ENCODE peak calls at places on chromosomes 7 and 10, in nine cellular contexts. One of them, this sample, is unnamed. For H3K4me1 and H3K9me3, the result is how much of the 10 kb centered on the place peaks cover.

GRCh38 chr10:122468923-122469781 is 7.8 kb downstream of the HTRA1 start:
- DNase-seq in psoas muscle: peak
- DNase-seq in heart left ventricle: no peak
- DNase-seq in fibroblast of lung: peak
- DNase-seq in colonic mucosa: no peak
- DNase-seq in GM23248: peak
- DNase-seq in OCI-LY7: no peak
- DNase-seq in uterus: peak
- DNase-seq in breast epithelium: peak
- DNase-seq in this sample: no peak

GRCh38 chr10:93079663-93080349 is 6.1 kb downstream of the CYP26A1 start:
- DNase-seq in heart left ventricle: no peak
- DNase-seq in breast epithelium: peak
- DNase-seq in fibroblast of lung: no peak
- DNase-seq in OCI-LY7: no peak
- DNase-seq in uterus: no peak
- DNase-seq in GM23248: no peak
- DNase-seq in colonic mucosa: peak
- DNase-seq in psoas muscle: no peak
- DNase-seq in this sample: no peak

GRCh38 chr7:80681272-80681885 is 42.9 kb downstream of the CD36 start:
- DNase-seq in colonic mucosa: no peak
- DNase-seq in breast epithelium: no peak
- DNase-seq in OCI-LY7: no peak
- DNase-seq in psoas muscle: no peak
- DNase-seq in GM23248: peak
- DNase-seq in heart left ventricle: no peak
- DNase-seq in fibroblast of lung: peak
- DNase-seq in uterus: no peak
- DNase-seq in this sample: peak

GRCh38 chr7:118286131-118286530 is 61.6 kb downstream of the ANKRD7 start:
- DNase-seq in fibroblast of lung: no peak
- DNase-seq in breast epithelium: no peak
- DNase-seq in colonic mucosa: no peak
- DNase-seq in OCI-LY7: no peak
- DNase-seq in uterus: no peak
- DNase-seq in GM23248: no peak
- DNase-seq in heart left ventricle: no peak
- DNase-seq in psoas muscle: no peak
- DNase-seq in this sample: no peak

GRCh38 chr7:128259131-128260056 is 18.3 kb downstream of the LEP start:
- DNase-seq in psoas muscle: no peak
- DNase-seq in heart left ventricle: no peak
- DNase-seq in fibroblast of lung: peak
- DNase-seq in colonic mucosa: peak
- DNase-seq in uterus: no peak
- DNase-seq in OCI-LY7: no peak
- DNase-seq in breast epithelium: no peak
- DNase-seq in GM23248: peak
- DNase-seq in this sample: no peak

GRCh38 chr10:24235471-24235870 is 26.5 kb downstream of the KIAA1217 start:
- DNase-seq in OCI-LY7: no peak
- DNase-seq in uterus: no peak
- DNase-seq in colonic mucosa: no peak
- DNase-seq in GM23248: no peak
- DNase-seq in psoas muscle: no peak
- DNase-seq in fibroblast of lung: no peak
- DNase-seq in breast epithelium: no peak
- DNase-seq in heart left ventricle: no peak
- DNase-seq in this sample: no peak

GRCh38 chr10:118332247-118332646 is 9.9 kb downstream of the FAM204A start:
- DNase-seq in colonic mucosa: no peak
- DNase-seq in psoas muscle: no peak
- DNase-seq in fibroblast of lung: no peak
- DNase-seq in breast epithelium: no peak
- DNase-seq in GM23248: no peak
- DNase-seq in uterus: no peak
- DNase-seq in OCI-LY7: no peak
- DNase-seq in heart left ventricle: no peak
- DNase-seq in this sample: no peak

GRCh38 chr7:99050971-99051370 is 92.9 kb downstream of the SMURF1 start:
- DNase-seq in GM23248: no peak
- DNase-seq in uterus: no peak
- DNase-seq in OCI-LY7: no peak
- DNase-seq in breast epithelium: no peak
- DNase-seq in fibroblast of lung: no peak
- DNase-seq in psoas muscle: no peak
- DNase-seq in colonic mucosa: no peak
- DNase-seq in heart left ventricle: no peak
- DNase-seq in this sample: no peak

GRCh38 chr7:29107056-29107455 is 39.3 kb downstream of the CPVL start:
- DNase-seq in OCI-LY7: no peak
- DNase-seq in breast epithelium: no peak
- DNase-seq in heart left ventricle: no peak
- DNase-seq in GM23248: no peak
- DNase-seq in fibroblast of lung: no peak
- DNase-seq in psoas muscle: no peak
- DNase-seq in uterus: no peak
- DNase-seq in colonic mucosa: no peak
- DNase-seq in this sample: no peak

GRCh38 chr10:6748981-6749630 is 169.0 kb upstream of the PRKCQ start:
- DNase-seq in OCI-LY7: no peak
- DNase-seq in fibroblast of lung: peak
- DNase-seq in colonic mucosa: no peak
- DNase-seq in heart left ventricle: no peak
- DNase-seq in GM23248: peak
- DNase-seq in uterus: no peak
- DNase-seq in breast epithelium: no peak
- DNase-seq in psoas muscle: no peak
- DNase-seq in this sample: no peak

GRCh38 chr7:17371656-17372524 is 73.4 kb downstream of the AHR start:
- DNase-seq in OCI-LY7: no peak
- DNase-seq in GM23248: peak
- DNase-seq in breast epithelium: no peak
- DNase-seq in colonic mucosa: peak
- DNase-seq in psoas muscle: no peak
- DNase-seq in heart left ventricle: no peak
- DNase-seq in fibroblast of lung: peak
- DNase-seq in uterus: no peak
- DNase-seq in this sample: no peak
- H3K4me3 ChIP-seq in OCI-LY7: no peak
- H3K4me3 ChIP-seq in GM23248: peak
- H3K4me3 ChIP-seq in breast epithelium: no peak
- H3K4me3 ChIP-seq in colonic mucosa: no peak
- H3K4me3 ChIP-seq in psoas muscle: no peak
- H3K4me3 ChIP-seq in heart left ventricle: no peak
- H3K4me3 ChIP-seq in fibroblast of lung: no peak
- H3K4me3 ChIP-seq in uterus: no peak
- H3K4me3 ChIP-seq in this sample: no peak

DNA sequence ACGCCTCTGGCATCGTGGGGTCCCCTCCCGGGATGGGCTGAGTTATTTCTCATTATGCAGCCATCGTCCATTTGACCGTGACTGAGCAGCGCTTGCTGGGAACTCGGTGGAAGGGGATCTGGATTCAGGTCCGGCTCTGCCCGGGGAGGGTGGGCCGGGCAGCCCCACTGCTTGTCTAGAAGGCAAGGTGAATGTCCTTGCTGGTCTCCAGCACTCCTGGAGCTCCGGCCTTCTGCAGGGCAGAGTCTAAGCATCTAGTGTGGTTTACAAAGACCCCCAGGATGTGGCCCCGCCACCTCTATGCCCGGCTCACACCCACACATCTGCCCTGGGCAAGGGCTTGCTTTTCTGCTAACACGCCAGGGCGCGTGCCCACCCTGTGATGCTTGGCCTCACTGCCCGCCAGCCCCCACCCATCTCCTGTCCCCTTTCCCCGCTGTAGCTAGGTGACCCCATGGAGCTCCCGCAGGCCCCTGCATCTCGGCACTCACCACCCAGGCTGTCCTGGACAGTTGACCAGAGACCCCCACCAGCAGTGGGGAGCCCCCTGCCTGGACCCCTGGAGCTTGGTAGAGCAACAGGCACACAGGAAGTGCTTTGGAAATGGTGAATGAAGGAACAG is 151.0 kb upstream of the CHST15 start:
- DNase-seq in uterus: no peak
- DNase-seq in heart left ventricle: no peak
- DNase-seq in breast epithelium: no peak
- DNase-seq in colonic mucosa: no peak
- DNase-seq in OCI-LY7: no peak
- DNase-seq in fibroblast of lung: no peak
- DNase-seq in psoas muscle: no peak
- DNase-seq in GM23248: no peak
- DNase-seq in this sample: no peak
- H3K4me1 ChIP-seq in uterus: under half
- H3K4me1 ChIP-seq in heart left ventricle: under half
- H3K4me1 ChIP-seq in breast epithelium: under half
- H3K4me1 ChIP-seq in colonic mucosa: under half
- H3K4me1 ChIP-seq in OCI-LY7: under half
- H3K4me1 ChIP-seq in fibroblast of lung: under half
- H3K4me1 ChIP-seq in psoas muscle: under half
- H3K4me1 ChIP-seq in GM23248: under half
- H3K4me1 ChIP-seq in this sample: under half

GRCh38 chr10:70121281-70121949 is 11.2 kb downstream of the AIFM2 start:
- DNase-seq in GM23248: no peak
- DNase-seq in fibroblast of lung: no peak
- DNase-seq in breast epithelium: no peak
- DNase-seq in OCI-LY7: no peak
- DNase-seq in heart left ventricle: no peak
- DNase-seq in uterus: no peak
- DNase-seq in psoas muscle: no peak
- DNase-seq in colonic mucosa: no peak
- DNase-seq in this sample: no peak
- H3K9me3 ChIP-seq in GM23248: under half
- H3K9me3 ChIP-seq in fibroblast of lung: under half
- H3K9me3 ChIP-seq in breast epithelium: under half
- H3K9me3 ChIP-seq in OCI-LY7: under half
- H3K9me3 ChIP-seq in heart left ventricle: under half
- H3K9me3 ChIP-seq in uterus: under half
- H3K9me3 ChIP-seq in psoas muscle: under half
- H3K9me3 ChIP-seq in colonic mucosa: under half
- H3K9me3 ChIP-seq in this sample: under half

GRCh38 chr10:26647602-26648244 is 49.8 kb upstream of the PDSS1 start:
- DNase-seq in uterus: no peak
- DNase-seq in fibroblast of lung: no peak
- DNase-seq in heart left ventricle: no peak
- DNase-seq in GM23248: no peak
- DNase-seq in OCI-LY7: no peak
- DNase-seq in psoas muscle: no peak
- DNase-seq in colonic mucosa: no peak
- DNase-seq in breast epithelium: no peak
- DNase-seq in this sample: no peak

GRCh38 chr10:26640391-26640790 is 57.1 kb upstream of the PDSS1 start:
- DNase-seq in psoas muscle: no peak
- DNase-seq in uterus: no peak
- DNase-seq in breast epithelium: no peak
- DNase-seq in OCI-LY7: no peak
- DNase-seq in colonic mucosa: no peak
- DNase-seq in fibroblast of lung: no peak
- DNase-seq in GM23248: no peak
- DNase-seq in heart left ventricle: no peak
- DNase-seq in this sample: no peak

GRCh38 chr10:26637521-26638275 is 59.8 kb upstream of the PDSS1 start:
- DNase-seq in uterus: no peak
- DNase-seq in psoas muscle: no peak
- DNase-seq in OCI-LY7: no peak
- DNase-seq in heart left ventricle: no peak
- DNase-seq in breast epithelium: no peak
- DNase-seq in GM23248: no peak
- DNase-seq in fibroblast of lung: no peak
- DNase-seq in colonic mucosa: no peak
- DNase-seq in this sample: no peak

DNA sequence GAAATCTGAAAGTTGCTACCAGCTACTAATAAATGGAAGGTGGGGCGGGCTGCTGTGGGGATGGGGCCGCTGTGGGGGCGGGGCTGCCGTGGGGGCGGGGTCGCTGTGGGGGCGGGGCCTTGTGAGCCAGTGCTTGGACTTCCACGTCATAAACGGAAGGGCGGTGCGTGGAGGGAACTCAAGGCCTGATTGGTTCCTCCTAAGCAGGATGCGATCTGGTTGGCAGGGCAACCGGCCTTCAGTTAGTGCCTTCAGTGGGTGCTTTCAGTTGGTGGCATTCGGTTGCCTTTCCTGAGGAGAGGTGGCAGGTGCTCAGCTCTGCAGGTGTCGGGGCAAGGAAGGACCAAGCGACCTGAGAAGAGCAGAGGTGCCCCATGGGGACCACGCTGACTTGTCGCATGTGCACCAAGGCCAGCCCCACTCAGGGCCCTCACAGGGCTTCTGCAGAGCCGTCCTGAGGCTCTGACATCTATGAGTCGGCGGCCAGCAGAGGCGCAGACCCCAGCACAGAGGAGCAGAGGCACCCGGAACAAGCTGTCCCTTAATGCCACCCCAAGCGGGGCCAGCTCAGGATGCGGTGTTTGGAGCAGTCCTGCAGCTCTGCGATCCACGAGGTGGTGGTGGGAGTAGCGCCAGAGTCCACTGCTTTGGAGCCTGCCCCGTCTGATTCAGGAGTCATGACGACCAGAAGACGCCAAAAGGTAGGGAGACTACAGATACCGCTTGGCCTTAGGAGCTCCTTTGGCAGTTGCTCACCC is 54.4 kb upstream of the PDSS1 start:
- DNase-seq in breast epithelium: no peak
- DNase-seq in OCI-LY7: peak
- DNase-seq in uterus: no peak
- DNase-seq in heart left ventricle: no peak
- DNase-seq in psoas muscle: no peak
- DNase-seq in GM23248: no peak
- DNase-seq in colonic mucosa: no peak
- DNase-seq in fibroblast of lung: no peak
- DNase-seq in this sample: no peak
- H3K4me3 ChIP-seq in breast epithelium: no peak
- H3K4me3 ChIP-seq in OCI-LY7: no peak
- H3K4me3 ChIP-seq in uterus: no peak
- H3K4me3 ChIP-seq in heart left ventricle: no peak
- H3K4me3 ChIP-seq in psoas muscle: no peak
- H3K4me3 ChIP-seq in GM23248: no peak
- H3K4me3 ChIP-seq in colonic mucosa: no peak
- H3K4me3 ChIP-seq in fibroblast of lung: no peak
- H3K4me3 ChIP-seq in this sample: no peak